ENCODE peak calls at places on chromosomes 5 and 9, in eight cellular contexts. E is fibroblast of the conjunctiva; Q is activated T-helper 9 cell treated with anti-CD3 and anti-CD28 coated beads, Interleukin-2, amount 50 U/mL, for 16 hours; W is T-helper 17 cell; U is CD8-positive, alpha-beta T cell; V is bronchial epithelial cell; A is NCI-H1092 treated with DMSO at 0.1 percent for 48 hours; R is neural crest cell. O is an unnamed sample.

GRCh38 chr9:86978413-86978812 is 31.1 kb upstream of the GAS1 start:
- DNase-seq in E (no peak), Q (no peak), W (no peak), U (no peak), V (no peak), A (no peak), R (no peak), O (peak; percentile 73)

GRCh38 chr5:55004728-55005127 is 19.3 kb upstream of the GZMK start:
- DNase-seq in E (no peak), Q (no peak), W (no peak), U (no peak), V (peak; percentile 82), A (no peak), R (no peak), O (peak; percentile 26)

GRCh38 chr5:173923236-173924104 is 35.3 kb downstream of the CPEB4 start:
- DNase-seq in E (no peak), Q (no peak), W (no peak), U (no peak), V (no peak), A (no peak), R (no peak), O (no peak)

GRCh38 chr5:41517909-41518308 is 7.5 kb upstream of the PLCXD3 start:
- DNase-seq in E (no peak), Q (no peak), W (no peak), U (no peak), V (peak; percentile 7), A (no peak), R (no peak), O (no peak)

GRCh38 chr9:105511486-105511885 is 46.4 kb upstream of the FKTN start:
- DNase-seq in E (no peak), Q (no peak), W (no peak), U (no peak), V (no peak), A (no peak), R (no peak), O (no peak)

GRCh38 chr5:172897691-172898512 is 61.3 kb upstream of the RPL26L1 start:
- DNase-seq in E (no peak), Q (no peak), W (no peak), U (no peak), V (no peak), A (no peak), R (no peak), O (peak; percentile 87)

GRCh38 chr5:154447074-154447725 is 1.4 kb downstream of the SAP30L start:
- DNase-seq in E (no peak), Q (no peak), W (no peak), U (no peak), V (peak; percentile 20), A (no peak), R (no peak), O (no peak)

GRCh38 chr5:133698646-133699526 is 86.5 kb upstream of the FSTL4 start:
- DNase-seq in E (no peak), Q (no peak), W (no peak), U (peak; percentile 37), V (no peak), A (no peak), R (no peak), O (no peak)

O was measured in skeletal muscle cell.